ENCODE peak calls at places on chromosomes 1 and 21, in four cellular contexts. Z, K, V and T are unnamed samples.

GRCh38 chr1:85314726-85315125 is 38.3 kb upstream of the BCL10 start:
- DNase-seq in Z (no peak), K (no peak), V (no peak), T (no peak)

GRCh38 chr1:16014509-16015482 is 3.0 kb downstream of the HSPB7 start:
- DNase-seq in Z (no peak), K (peak; percentile 87), V (no peak), T (no peak)

GRCh38 chr1:17217607-17218006 is 12.7 kb downstream of the PADI1 start:
- DNase-seq in Z (no peak), K (no peak), V (no peak), T (no peak)

GRCh38 chr1:215749423-215749822 is 182.3 kb downstream of the KCTD3 start:
- DNase-seq in Z (no peak), K (no peak), V (no peak), T (no peak)

GRCh38 chr1:210448293-210448892 is 119.7 kb downstream of the HHAT start:
- DNase-seq in Z (peak; percentile 75), K (no peak), V (peak; percentile 80), T (peak; percentile 11)

GRCh38 chr1:205792481-205792881 is 17.2 kb upstream of the RAB29 start:
- DNase-seq in Z (no peak), K (no peak), V (no peak), T (no peak)

GRCh38 chr1:179493323-179493722 is 82.4 kb downstream of the NPHS2 start:
- DNase-seq in Z (no peak), K (no peak), V (no peak), T (no peak)

GRCh38 chr1:12525311-12526181 is 92.5 kb downstream of the DHRS3 start:
- DNase-seq in Z (no peak), K (no peak), V (no peak), T (no peak)

GRCh38 chr1:42052300-42052699 is 100.9 kb upstream of the GUCA2B start:
- DNase-seq in Z (no peak), K (no peak), V (no peak), T (no peak)

GRCh38 chr1:82343381-82343780 is 542.6 kb downstream of the ADGRL2 start:
- DNase-seq in Z (no peak), K (no peak), V (no peak), T (no peak)

GRCh38 chr1:229133151-229133550 is 137.8 kb upstream of the RAB4A start:
- DNase-seq in Z (no peak), K (no peak), V (no peak), T (no peak)

GRCh38 chr1:235588916-235589515 is 60.6 kb downstream of the GNG4 start:
- DNase-seq in Z (no peak), K (no peak), V (no peak), T (no peak)

GRCh38 chr21:27536319-27536718 is 569.4 kb upstream of the ADAMTS5 start:
- DNase-seq in Z (no peak), K (no peak), V (no peak), T (no peak)

GRCh38 chr1:19974822-19975416 is 4.5 kb downstream of the PLA2G2A start:
- DNase-seq in Z (peak; percentile 84), K (no peak), V (peak; percentile 61), T (peak; percentile 66)

GRCh38 chr1:99005537-99005942 is 879 bp upstream of the PLPPR5 start:
- DNase-seq in Z (no peak), K (no peak), V (no peak), T (no peak)

GRCh38 chr1:201594575-201595245 is 55.8 kb downstream of the NAV1 start:
- DNase-seq in Z (no peak), K (no peak), V (no peak), T (no peak)

GRCh38 chr1:153678519-153679336 is at the start of gene NPR1:
- DNase-seq in Z (no peak), K (peak; percentile 87), V (peak; percentile 10), T (no peak)

GRCh38 chr1:243254233-243254926 is 701 bp downstream of the CEP170 start:
- DNase-seq in Z (peak; percentile 47), K (peak; percentile 85), V (peak; percentile 4), T (peak; percentile 30)

GRCh38 chr1:207067695-207068094 is 14.6 kb downstream of the PFKFB2 start:
- DNase-seq in Z (no peak), K (no peak), V (no peak), T (no peak)

GRCh38 chr1:17161137-17161700 is 42.0 kb upstream of the PADI2 start:
- DNase-seq in Z (peak; percentile 20), K (no peak), V (no peak), T (no peak)

GRCh38 chr1:182939413-182939812 is 13.6 kb downstream of the SHCBP1L start:
- DNase-seq in Z (no peak), K (no peak), V (no peak), T (no peak)

GRCh38 chr1:42784946-42785693 is at the start of gene TMEM269:
- DNase-seq in Z (no peak), K (peak; percentile 57), V (no peak), T (no peak)

GRCh38 chr21:37233551-37234146 is 33.5 kb downstream of the VPS26C start:
- DNase-seq in Z (no peak), K (no peak), V (peak; percentile 58), T (no peak)

GRCh38 chr1:216221260-216221700 is 202.0 kb downstream of the USH2A start:
- DNase-seq in Z (peak; percentile 94), K (no peak), V (peak; percentile 86), T (peak; percentile 49)

GRCh38 chr1:40936878-40937484 is 42.5 kb upstream of the CTPS1 start:
- DNase-seq in Z (no peak), K (no peak), V (no peak), T (no peak)

GRCh38 chr1:226526801-226527595 is 21.6 kb upstream of the STUM start:
- DNase-seq in Z (peak; percentile 71), K (peak; percentile 59), V (peak; percentile 13), T (no peak)